ENCODE peak calls at places on chromosomes 11 and 22, in four cellular contexts. One of them, this sample, is unnamed.
A peak's percentile ranks its signal among the peaks of the same experiment; 100 is the strongest.

GRCh38 chr11:24233041-24233440 is 263.8 kb upstream of the LUZP2 start:
- DNase-seq in HCT116: no peak
- DNase-seq in K562: no peak
- DNase-seq in GM12878: no peak
- DNase-seq in this sample: no peak

GRCh38 chr11:70578831-70579230 is 180.5 kb downstream of the CTTN start:
- DNase-seq in HCT116: no peak
- DNase-seq in K562: no peak
- DNase-seq in GM12878: no peak
- DNase-seq in this sample: no peak

GRCh38 chr11:14818779-14819178 is 73.3 kb downstream of the CYP2R1 start:
- DNase-seq in HCT116: no peak
- DNase-seq in K562: no peak
- DNase-seq in GM12878: no peak
- DNase-seq in this sample: no peak

GRCh38 chr11:19935507-19935906 is 222.9 kb downstream of the NAV2 start:
- DNase-seq in HCT116: no peak
- DNase-seq in K562: no peak
- DNase-seq in GM12878: no peak
- DNase-seq in this sample: no peak

GRCh38 chr11:120612363-120613263 is 101.1 kb downstream of the GRIK4 start:
- DNase-seq in HCT116: no peak
- DNase-seq in K562: no peak
- DNase-seq in GM12878: peak; percentile 94
- DNase-seq in this sample: no peak

GRCh38 chr11:32870676-32871075 is 21.9 kb upstream of the QSER1 start:
- DNase-seq in HCT116: no peak
- DNase-seq in K562: peak; percentile 12
- DNase-seq in GM12878: no peak
- DNase-seq in this sample: no peak

GRCh38 chr22:46377566-46378498 is 42.3 kb downstream of the TRMU start:
- DNase-seq in HCT116: peak; percentile 66
- DNase-seq in K562: no peak
- DNase-seq in GM12878: no peak
- DNase-seq in this sample: no peak

GRCh38 chr11:69726019-69726418 is 22.2 kb upstream of the FGF19 start:
- DNase-seq in HCT116: no peak
- DNase-seq in K562: no peak
- DNase-seq in GM12878: no peak
- DNase-seq in this sample: no peak

GRCh38 chr11:79092791-79093313 is 348.0 kb downstream of the TENM4 start:
- DNase-seq in HCT116: peak; percentile 13
- DNase-seq in K562: no peak
- DNase-seq in GM12878: no peak
- DNase-seq in this sample: no peak

GRCh38 chr11:9825315-9825714 is 161.4 kb downstream of the SWAP70 start:
- DNase-seq in HCT116: no peak
- DNase-seq in K562: no peak
- DNase-seq in GM12878: no peak
- DNase-seq in this sample: no peak

GRCh38 chr22:46937185-46937584 is 174.7 kb downstream of the TBC1D22A start:
- DNase-seq in HCT116: no peak
- DNase-seq in K562: no peak
- DNase-seq in GM12878: no peak
- DNase-seq in this sample: no peak

DNA sequence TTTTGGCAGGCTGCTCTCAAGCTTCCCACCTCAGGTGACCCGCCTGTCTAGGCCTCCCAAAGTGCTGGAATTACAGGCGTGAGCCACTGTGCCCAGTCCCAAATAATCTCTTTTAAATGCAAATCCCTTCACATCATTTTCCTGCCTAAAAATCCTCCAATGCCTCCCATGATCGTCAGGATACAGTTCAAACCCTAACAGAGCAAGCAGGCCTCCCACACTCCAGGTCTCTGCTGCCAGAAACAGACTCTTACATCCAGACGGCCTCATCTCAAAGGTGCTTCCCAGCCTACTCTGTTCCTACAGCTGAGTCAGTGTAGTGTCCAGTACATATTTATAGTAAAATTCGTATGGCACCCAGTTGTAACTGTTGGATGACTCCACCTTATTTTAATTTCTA is 8.3 kb downstream of the SIRT3 start:
- DNase-seq in HCT116: no peak
- DNase-seq in K562: no peak
- DNase-seq in GM12878: no peak
- DNase-seq in this sample: no peak
- TF ChIP-seq SIN3A in HCT116: no peak
- TF ChIP-seq SIN3A in K562: no peak
- TF ChIP-seq SIN3A in GM12878: no peak
- TF ChIP-seq SIN3A in this sample: no peak

GRCh38 chr11:74019860-74020259 is 11.0 kb upstream of the UCP3 start:
- DNase-seq in HCT116: no peak
- DNase-seq in K562: no peak
- DNase-seq in GM12878: peak; percentile 20
- DNase-seq in this sample: no peak
- H3K4me1 ChIP-seq in HCT116: no peaks in the 10 kb centered on the region
- H3K4me1 ChIP-seq in K562: peaks cover 27% of the 10 kb centered on the region
- H3K4me1 ChIP-seq in GM12878: peaks cover 21% of the 10 kb centered on the region
- H3K4me1 ChIP-seq in this sample: no peaks in the 10 kb centered on the region

DNA sequence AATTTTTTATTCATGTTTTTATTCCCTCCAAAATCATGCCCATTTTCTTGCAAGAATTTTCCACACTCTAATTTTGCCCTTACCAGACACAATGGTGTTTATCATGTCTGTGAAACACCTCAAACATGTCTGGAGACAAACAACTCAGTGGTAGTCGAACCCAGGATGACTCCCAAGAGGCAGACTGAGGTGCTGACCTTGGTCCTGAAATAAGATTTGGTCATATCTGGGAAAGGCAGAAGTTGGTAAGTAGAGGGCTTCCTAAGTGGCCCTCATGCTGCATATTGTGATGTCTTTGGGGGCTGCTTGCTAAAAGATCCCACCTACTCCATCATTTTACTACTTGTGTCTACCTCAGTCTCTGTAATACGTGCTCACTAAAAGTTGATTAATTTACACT is 369.4 kb upstream of the ISX start:
- DNase-seq in HCT116: no peak
- DNase-seq in K562: no peak
- DNase-seq in GM12878: no peak
- DNase-seq in this sample: no peak
- TF ChIP-seq REST in HCT116: peak; percentile 8
- TF ChIP-seq REST in K562: peak; percentile 54
- TF ChIP-seq REST in GM12878: peak; percentile 77
- TF ChIP-seq REST in this sample: peak; percentile 58

GRCh38 chr11:61151545-61152252 is 9.5 kb downstream of the VPS37C start:
- DNase-seq in HCT116: no peak
- DNase-seq in K562: peak; percentile 27
- DNase-seq in GM12878: no peak
- DNase-seq in this sample: no peak

GRCh38 chr11:61153593-61154090 is 7.6 kb downstream of the VPS37C start:
- DNase-seq in HCT116: no peak
- DNase-seq in K562: no peak
- DNase-seq in GM12878: no peak
- DNase-seq in this sample: no peak

GRCh38 chr11:61149624-61150615 is 11.3 kb downstream of the VPS37C start:
- DNase-seq in HCT116: no peak
- DNase-seq in K562: peak; percentile 55
- DNase-seq in GM12878: no peak
- DNase-seq in this sample: no peak

GRCh38 chr11:61152816-61153592 is 8.2 kb downstream of the VPS37C start:
- DNase-seq in HCT116: no peak
- DNase-seq in K562: no peak
- DNase-seq in GM12878: no peak
- DNase-seq in this sample: no peak

DNA sequence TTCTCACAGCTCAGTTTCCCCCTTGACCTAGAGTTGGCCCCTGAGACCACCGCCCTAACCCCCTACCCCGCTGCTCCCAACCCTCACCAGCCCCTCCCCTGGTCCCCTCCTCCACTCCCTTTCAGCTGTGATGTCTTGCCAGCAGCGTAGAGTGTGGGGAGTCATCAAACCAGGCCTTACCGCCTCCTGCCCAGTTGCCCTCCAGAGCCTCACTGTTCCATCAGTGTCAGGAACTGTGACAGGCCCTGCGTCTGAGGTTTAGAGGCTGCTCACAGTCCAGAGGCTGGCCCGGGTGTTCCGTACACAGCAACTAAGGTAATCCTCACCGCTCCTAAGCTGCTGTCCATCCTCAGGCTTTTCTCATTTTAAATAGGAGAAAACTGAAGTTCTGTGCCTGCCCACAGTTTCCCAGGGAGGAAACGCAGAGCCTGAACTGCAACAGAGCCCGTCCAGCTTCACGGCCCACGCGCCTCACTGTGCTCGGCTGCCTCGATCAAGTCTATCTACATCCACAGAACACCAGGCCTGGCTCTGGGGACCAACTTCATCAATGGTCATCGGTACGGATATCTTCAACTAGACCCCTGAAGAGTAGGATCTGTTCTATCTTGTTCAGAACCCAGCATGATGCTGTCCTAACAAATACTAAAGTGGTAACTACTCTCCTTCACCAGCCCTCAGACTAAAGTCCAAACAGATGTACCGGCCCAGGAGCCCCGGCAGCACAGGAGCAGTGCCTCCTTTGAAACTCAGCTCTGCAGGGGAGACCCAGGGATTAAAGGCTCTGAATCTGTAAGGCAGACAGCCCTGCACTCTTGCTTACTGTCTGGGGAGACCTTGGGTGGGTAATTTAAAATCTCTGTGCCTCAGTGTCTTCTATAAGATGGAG is 10.3 kb downstream of the VPS37C start:
- DNase-seq in HCT116: no peak
- DNase-seq in K562: no peak
- DNase-seq in GM12878: no peak
- DNase-seq in this sample: no peak
- TF ChIP-seq SIN3A in HCT116: no peak
- TF ChIP-seq SIN3A in K562: no peak
- TF ChIP-seq SIN3A in GM12878: no peak
- TF ChIP-seq SIN3A in this sample: no peak

DNA sequence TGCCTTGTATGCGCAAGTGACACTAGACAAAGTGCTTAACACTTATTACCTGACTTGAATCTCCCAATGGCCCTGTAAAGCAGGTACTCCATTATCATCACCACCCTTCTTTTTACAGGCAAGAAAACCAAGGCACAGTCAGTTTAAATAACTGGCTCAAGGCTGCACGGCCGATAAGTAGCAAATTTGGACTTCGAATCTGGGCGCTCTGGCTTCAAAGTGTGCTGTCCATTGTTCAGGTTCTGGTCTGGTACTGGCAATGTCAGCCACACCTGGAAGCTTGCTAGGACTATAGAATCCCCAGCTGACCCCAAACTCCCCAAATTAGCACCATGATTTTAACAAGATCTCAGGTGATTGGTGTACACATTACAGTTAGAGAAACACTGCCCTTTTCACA is 19.3 kb upstream of the EHF start:
- DNase-seq in HCT116: no peak
- DNase-seq in K562: no peak
- DNase-seq in GM12878: no peak
- DNase-seq in this sample: no peak
- H3K4me1 ChIP-seq in HCT116: peaks cover 63% of the 10 kb centered on the region
- H3K4me1 ChIP-seq in K562: peaks cover 64% of the 10 kb centered on the region
- H3K4me1 ChIP-seq in GM12878: peaks cover 3% of the 10 kb centered on the region
- H3K4me1 ChIP-seq in this sample: no peaks in the 10 kb centered on the region

DNA sequence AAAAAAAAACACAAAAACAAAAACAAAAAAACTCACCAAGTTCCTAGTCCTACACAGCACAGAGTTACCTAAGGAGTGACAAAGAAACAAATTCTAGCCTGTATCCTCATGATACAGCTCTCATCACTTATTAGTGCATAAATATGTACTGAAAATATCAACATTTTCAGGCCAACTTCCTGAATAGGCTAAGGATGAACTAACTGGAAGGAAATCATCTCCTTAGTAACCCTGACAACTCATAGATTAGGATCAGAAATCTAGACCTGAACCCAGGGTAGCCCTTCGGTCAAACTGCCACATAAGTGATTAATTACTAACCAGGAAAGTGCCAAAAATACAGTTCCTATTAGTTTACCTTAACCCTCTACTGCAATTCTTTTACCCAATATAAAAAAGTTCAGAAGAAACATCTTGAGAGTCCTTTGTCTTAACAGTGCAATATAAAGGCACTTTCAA is 40.0 kb downstream of the AMBRA1 start:
- DNase-seq in HCT116: peak; percentile 62
- DNase-seq in K562: no peak
- DNase-seq in GM12878: no peak
- DNase-seq in this sample: no peak
- TF ChIP-seq REST in HCT116: no peak
- TF ChIP-seq REST in K562: no peak
- TF ChIP-seq REST in GM12878: no peak
- TF ChIP-seq REST in this sample: no peak

GRCh38 chr11:12783765-12784164 is 109.5 kb downstream of the TEAD1 start:
- DNase-seq in HCT116: no peak
- DNase-seq in K562: no peak
- DNase-seq in GM12878: no peak
- DNase-seq in this sample: no peak
- TF ChIP-seq SIN3A in HCT116: no peak
- TF ChIP-seq SIN3A in K562: no peak
- TF ChIP-seq SIN3A in GM12878: no peak
- TF ChIP-seq SIN3A in this sample: no peak

GRCh38 chr22:41550952-41551491 is 6.8 kb upstream of the POLR3H start:
- DNase-seq in HCT116: no peak
- DNase-seq in K562: no peak
- DNase-seq in GM12878: no peak
- DNase-seq in this sample: no peak
- H3K4me1 ChIP-seq in HCT116: peaks cover 2% of the 10 kb centered on the region
- H3K4me1 ChIP-seq in K562: no peaks in the 10 kb centered on the region
- H3K4me1 ChIP-seq in GM12878: no peaks in the 10 kb centered on the region
- H3K4me1 ChIP-seq in this sample: peaks cover 7% of the 10 kb centered on the region

GRCh38 chr11:36305047-36305446 is 9.0 kb downstream of the PRR5L start:
- DNase-seq in HCT116: no peak
- DNase-seq in K562: no peak
- DNase-seq in GM12878: no peak
- DNase-seq in this sample: no peak
- TF ChIP-seq REST in HCT116: no peak
- TF ChIP-seq REST in K562: no peak
- TF ChIP-seq REST in GM12878: no peak
- TF ChIP-seq REST in this sample: no peak